ENCODE peak calls at places on chromosome 12, in nine cellular contexts. I is WTC11, V is Calu3, J is transverse colon, N is omental fat pad, R is pancreas, Y is A549, W is AG09309, E is heart right ventricle. T is an unnamed sample.

GRCh38 chr12:93668919-93669418 is 8.2 kb upstream of the CRADD start:
- DNase-seq in I (no peak), V (no peak), J (no peak), N (no peak), R (no peak), Y (no peak), W (no peak), E (no peak), T (no peak)

GRCh38 chr12:130620756-130621155 is 95.3 kb downstream of the RIMBP2 start:
- DNase-seq in I (no peak), V (no peak), J (no peak), N (no peak), R (no peak), Y (no peak), W (no peak), E (no peak), T (no peak)

GRCh38 chr12:94714378-94714777 is 64.0 kb upstream of the TMCC3 start:
- DNase-seq in I (no peak), V (no peak), J (no peak), N (no peak), R (no peak), Y (no peak), W (no peak), E (no peak), T (no peak)

GRCh38 chr12:22797686-22798085 is 172.7 kb downstream of the ETNK1 start:
- DNase-seq in I (no peak), V (no peak), J (no peak), N (no peak), R (no peak), Y (no peak), W (no peak), E (no peak), T (no peak)

GRCh38 chr12:131116437-131117117 is 162.9 kb downstream of the ADGRD1 start:
- DNase-seq in I (peak; percentile 64), V (peak; percentile 42), J (no peak), N (no peak), R (peak; percentile 53), Y (peak; percentile 45), W (no peak), E (no peak), T (no peak)

GRCh38 chr12:95790912-95791849 is 617 bp upstream of the NTN4 start:
- DNase-seq in I (peak; percentile 42), V (peak; percentile 53), J (peak; percentile 20), N (no peak), R (peak; percentile 80), Y (peak; percentile 62), W (no peak), E (peak; percentile 33), T (peak; percentile 85)

GRCh38 chr12:106123551-106123991 is 15.2 kb downstream of the NUAK1 start:
- DNase-seq in I (no peak), V (no peak), J (peak; percentile 34), N (no peak), R (no peak), Y (no peak), W (peak; percentile 79), E (peak; percentile 83), T (no peak)

GRCh38 chr12:104680070-104680469 is 223.3 kb downstream of the CHST11 start:
- DNase-seq in I (no peak), V (no peak), J (no peak), N (no peak), R (no peak), Y (no peak), W (no peak), E (no peak), T (no peak)

GRCh38 chr12:96177013-96177412 is 17.2 kb upstream of the ELK3 start:
- DNase-seq in I (no peak), V (no peak), J (no peak), N (no peak), R (no peak), Y (no peak), W (peak; percentile 14), E (no peak), T (no peak)

GRCh38 chr12:64671682-64672081 is 61.4 kb downstream of the RASSF3 start:
- DNase-seq in I (no peak), V (no peak), J (no peak), N (no peak), R (no peak), Y (no peak), W (no peak), E (no peak), T (no peak)

GRCh38 chr12:121638298-121639202 is 12.2 kb downstream of the ORAI1 start:
- DNase-seq in I (no peak), V (no peak), J (no peak), N (no peak), R (no peak), Y (no peak), W (no peak), E (no peak), T (no peak)

GRCh38 chr12:132572801-132573760 is 37.3 kb downstream of the LRCOL1 start:
- DNase-seq in I (no peak), V (no peak), J (no peak), N (no peak), R (no peak), Y (no peak), W (no peak), E (no peak), T (no peak)

GRCh38 chr12:132570635-132571034 is 39.7 kb downstream of the LRCOL1 start:
- DNase-seq in I (no peak), V (no peak), J (no peak), N (no peak), R (no peak), Y (no peak), W (no peak), E (no peak), T (no peak)

GRCh38 chr12:132571051-132571450 is 39.3 kb downstream of the LRCOL1 start:
- DNase-seq in I (no peak), V (no peak), J (no peak), N (no peak), R (no peak), Y (no peak), W (no peak), E (no peak), T (no peak)

GRCh38 chr12:132571598-132571997 is 38.8 kb downstream of the LRCOL1 start:
- DNase-seq in I (no peak), V (no peak), J (no peak), N (no peak), R (no peak), Y (no peak), W (no peak), E (no peak), T (no peak)

DNA sequence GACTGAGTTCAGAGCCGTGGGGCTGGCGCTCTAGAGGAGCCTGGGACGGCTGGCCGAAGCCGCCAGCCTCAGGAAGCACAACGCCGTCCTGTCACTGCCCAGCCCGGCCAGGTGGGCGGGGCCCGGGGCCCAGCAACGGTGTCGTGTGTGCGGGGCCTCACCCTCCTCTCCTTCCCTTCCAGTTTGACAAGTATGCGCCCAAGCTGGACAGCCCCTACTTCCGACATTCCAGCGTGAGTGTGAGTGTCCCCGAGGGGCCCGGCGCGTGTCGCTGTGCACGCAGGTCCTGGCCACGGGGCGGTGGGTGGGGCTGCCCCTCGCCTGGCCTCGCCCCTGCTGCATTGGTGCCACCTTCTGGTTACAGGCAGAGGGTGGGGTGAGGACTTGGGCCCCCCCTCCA is 38.3 kb downstream of the LRCOL1 start:
- DNase-seq in I (no peak), V (no peak), J (no peak), N (no peak), R (no peak), Y (no peak), W (no peak), E (no peak), T (no peak)
- TF ChIP-seq CTCF in I (no peak), V (no peak), J (no peak), N (no peak), R (no peak), Y (no peak), W (no peak), E (no peak), T (no peak)

GRCh38 chr12:6960291-6961277 is 9.4 kb downstream of the PTPN6 start:
- DNase-seq in I (no peak), V (no peak), J (peak; percentile 58), N (no peak), R (no peak), Y (no peak), W (no peak), E (no peak), T (no peak)
- TF ChIP-seq CTCF in I (no peak), V (no peak), J (no peak), N (no peak), R (no peak), Y (no peak), W (peak; percentile 29), E (no peak), T (no peak)

GRCh38 chr12:52259850-52260249 is 14.6 kb upstream of the KRT86 start:
- DNase-seq in I (no peak), V (no peak), J (no peak), N (no peak), R (no peak), Y (no peak), W (no peak), E (no peak), T (no peak)

GRCh38 chr12:52257074-52257551 is 17.3 kb upstream of the KRT86 start:
- DNase-seq in I (no peak), V (peak; percentile 3), J (no peak), N (no peak), R (no peak), Y (peak; percentile 28), W (no peak), E (no peak), T (no peak)

GRCh38 chr12:52260351-52261210 is 13.9 kb upstream of the KRT86 start:
- DNase-seq in I (no peak), V (no peak), J (no peak), N (no peak), R (no peak), Y (no peak), W (no peak), E (no peak), T (no peak)

GRCh38 chr12:52256165-52256935 is 18.1 kb upstream of the KRT86 start:
- DNase-seq in I (no peak), V (peak; percentile 12), J (no peak), N (no peak), R (no peak), Y (peak; percentile 38), W (no peak), E (no peak), T (no peak)

DNA sequence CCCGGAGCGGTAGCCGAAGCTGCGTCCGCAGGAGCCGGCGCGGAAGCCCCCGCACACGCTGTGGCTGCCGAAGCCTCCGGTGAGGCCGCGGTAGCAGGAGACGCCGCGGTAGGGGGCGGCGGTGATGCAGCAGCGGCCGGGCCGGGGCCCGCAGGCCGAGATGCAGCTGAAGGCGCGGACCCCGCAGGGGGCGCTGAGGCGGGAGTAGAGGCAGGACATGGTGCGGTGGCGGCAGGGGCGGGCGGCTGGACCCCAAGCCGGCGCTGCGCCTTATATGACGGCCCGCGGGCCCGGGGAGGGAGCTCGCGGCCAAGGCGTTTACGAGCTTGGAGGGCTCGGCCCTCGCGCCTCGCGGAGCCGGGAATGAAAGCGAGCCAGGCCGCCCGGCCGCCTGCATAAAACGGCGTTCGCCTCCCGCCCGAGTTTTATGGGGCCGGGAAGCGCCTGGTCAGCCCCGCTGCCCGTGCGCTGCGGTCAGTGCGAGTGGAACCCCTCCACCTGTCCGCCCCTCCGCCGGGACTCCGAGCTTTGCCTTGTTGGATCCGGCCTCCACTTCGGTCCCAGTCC is 16.0 kb upstream of the KRT86 start:
- DNase-seq in I (peak; percentile 64), V (no peak), J (no peak), N (no peak), R (no peak), Y (no peak), W (no peak), E (no peak), T (no peak)
- TF ChIP-seq CTCF in I (no peak), V (no peak), J (no peak), N (no peak), R (no peak), Y (no peak), W (no peak), E (no peak), T (no peak)

GRCh38 chr12:16189849-16190248 is 87.6 kb downstream of the SLC15A5 start:
- DNase-seq in I (no peak), V (no peak), J (no peak), N (no peak), R (no peak), Y (no peak), W (no peak), E (no peak), T (no peak)
- TF ChIP-seq CTCF in I (no peak), V (no peak), J (no peak), N (no peak), R (no peak), Y (peak; percentile 64), W (peak; percentile 16), E (no peak), T (peak; percentile 22)